ENCODE peak calls at places on chromosomes 2 and 18, in five cellular contexts. O, T, Z, X and N are unnamed samples. For H3K27me3, the result is how much of the 10 kb centered on the place peaks cover.

GRCh38 chr2:134359367-134360081 is 105.7 kb downstream of the MGAT5 start:
- DNase-seq in X (no peak), T (no peak), O (no peak), Z (peak), N (no peak)

GRCh38 chr18:76491801-76492668 is 3.0 kb downstream of the ZNF516 start:
- DNase-seq in Z (no peak), X (peak), T (no peak), O (peak), N (no peak)

GRCh38 chr2:135311268-135311667 is 219.8 kb downstream of the ZRANB3 start:
- DNase-seq in X (no peak), Z (no peak), T (no peak), O (no peak), N (no peak)

GRCh38 chr2:185978634-185979405 is 240.2 kb downstream of the FSIP2 start:
- DNase-seq in X (no peak), O (no peak), T (no peak), Z (no peak), N (no peak)

GRCh38 chr2:233676046-233676445 is 4.3 kb downstream of the UGT1A9 start:
- DNase-seq in X (no peak), O (no peak), T (no peak), Z (no peak), N (no peak)

GRCh38 chr2:224163573-224164307 is 124.7 kb upstream of the SERPINE2 start:
- DNase-seq in T (no peak), Z (peak), X (no peak), O (no peak), N (no peak)

GRCh38 chr2:232981767-232982360 is 31.2 kb downstream of the NGEF start:
- DNase-seq in Z (no peak), T (no peak), O (no peak), X (no peak), N (no peak)

GRCh38 chr2:171210864-171211431 is 50.3 kb upstream of the TLK1 start:
- DNase-seq in Z (peak), X (no peak), O (no peak), T (no peak), N (peak)

GRCh38 chr2:176675557-176676256 is 406.5 kb downstream of the MTX2 start:
- DNase-seq in X (no peak), O (no peak), Z (no peak), T (no peak), N (no peak)

GRCh38 chr2:138125306-138125900 is 161.1 kb downstream of the HNMT start:
- DNase-seq in O (no peak), Z (no peak), T (no peak), X (no peak), N (no peak)

GRCh38 chr18:48866028-48866733 is 84.6 kb downstream of the SMAD7 start:
- DNase-seq in T (no peak), Z (peak), X (no peak), O (no peak), N (no peak)

GRCh38 chr2:217691920-217692666 is 310.7 kb downstream of the TNS1 start:
- DNase-seq in T (peak), O (peak), X (no peak), Z (no peak), N (no peak)

GRCh38 chr2:207897541-207898353 is 127.6 kb downstream of the PLEKHM3 start:
- DNase-seq in Z (no peak), O (peak), X (no peak), T (no peak), N (no peak)

GRCh38 chr2:86393521-86394490 is 47.4 kb upstream of the KDM3A start:
- DNase-seq in X (peak), T (no peak), Z (no peak), O (no peak), N (no peak)

DNA sequence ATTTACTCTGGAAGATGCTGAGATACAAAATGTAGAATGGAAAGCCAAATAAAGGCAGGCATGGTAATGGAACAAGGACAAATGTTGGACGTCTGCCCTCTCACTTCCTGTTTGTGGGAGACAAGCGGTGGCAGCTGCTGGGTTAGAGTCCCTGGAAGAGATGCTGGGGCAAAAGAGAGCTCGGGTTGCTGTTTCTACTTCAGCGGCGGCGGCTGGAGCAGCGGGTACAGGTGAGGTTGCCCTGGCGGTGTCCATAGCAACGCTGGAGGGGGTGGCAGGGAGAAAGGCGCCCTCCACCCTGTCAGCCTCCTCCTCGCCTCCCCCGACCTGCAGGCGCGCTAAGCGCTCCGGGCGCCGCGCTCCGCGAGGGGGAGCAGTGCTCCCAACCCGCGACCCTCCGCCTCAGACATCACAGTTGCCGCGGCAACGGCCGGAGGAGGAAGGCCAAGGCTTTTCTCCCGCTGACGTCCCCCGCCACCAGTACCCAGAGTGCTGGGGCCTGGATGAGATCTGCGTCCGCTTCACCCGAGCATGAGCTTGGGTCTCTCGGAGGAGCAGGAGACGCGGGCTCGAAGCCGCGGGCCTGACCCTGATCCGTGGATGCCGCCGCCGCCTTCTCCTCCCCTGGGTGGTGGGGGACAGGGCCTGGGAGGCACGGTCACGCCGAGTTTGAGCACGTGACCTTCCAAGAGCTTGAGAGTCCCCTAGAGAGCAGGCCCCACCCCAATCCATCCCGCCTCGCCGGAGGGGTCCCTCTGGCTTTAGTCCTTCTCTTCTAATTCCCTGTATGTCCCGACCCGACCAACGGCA is 65.6 kb downstream of the NOL4 start:
- DNase-seq in Z (no peak), X (peak), T (no peak), O (peak), N (no peak)
- H3K27ac ChIP-seq in Z (no peak), X (no peak), T (no peak), O (no peak), N (no peak)

DNA sequence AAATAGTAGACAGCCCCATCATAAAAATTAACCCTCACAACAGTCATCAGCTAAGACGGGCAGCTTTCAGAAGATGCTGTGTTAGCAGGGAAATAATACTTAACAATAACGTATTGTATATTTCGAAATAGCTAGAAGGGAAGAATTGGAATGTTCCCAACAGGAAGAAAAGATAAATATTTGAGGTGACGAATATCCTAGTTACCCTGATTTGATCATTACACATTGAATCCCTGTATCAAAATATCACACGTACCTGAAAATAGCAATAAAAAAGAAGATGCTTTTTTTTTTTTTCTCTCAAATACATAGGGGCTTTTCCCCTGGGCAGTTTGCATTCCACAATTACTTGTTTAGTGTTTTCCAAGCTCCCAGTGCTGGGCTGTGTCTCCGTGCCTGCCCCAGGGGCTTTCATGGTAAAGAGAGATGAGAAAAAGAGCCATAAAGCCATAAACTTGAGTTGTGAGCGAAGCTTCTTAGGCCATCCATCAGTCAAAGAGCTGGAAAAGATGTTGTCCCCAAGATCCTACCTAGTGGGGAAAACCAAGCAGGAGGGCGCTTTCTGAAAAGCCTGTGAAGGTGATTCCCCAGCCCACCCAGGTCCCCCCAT is 183.1 kb upstream of the REV1 start:
- DNase-seq in X (no peak), T (no peak), O (no peak), Z (no peak), N (no peak)
- H3K27me3 ChIP-seq in X (under half), T (under half), O (under half), Z (under half), N (under half)

DNA sequence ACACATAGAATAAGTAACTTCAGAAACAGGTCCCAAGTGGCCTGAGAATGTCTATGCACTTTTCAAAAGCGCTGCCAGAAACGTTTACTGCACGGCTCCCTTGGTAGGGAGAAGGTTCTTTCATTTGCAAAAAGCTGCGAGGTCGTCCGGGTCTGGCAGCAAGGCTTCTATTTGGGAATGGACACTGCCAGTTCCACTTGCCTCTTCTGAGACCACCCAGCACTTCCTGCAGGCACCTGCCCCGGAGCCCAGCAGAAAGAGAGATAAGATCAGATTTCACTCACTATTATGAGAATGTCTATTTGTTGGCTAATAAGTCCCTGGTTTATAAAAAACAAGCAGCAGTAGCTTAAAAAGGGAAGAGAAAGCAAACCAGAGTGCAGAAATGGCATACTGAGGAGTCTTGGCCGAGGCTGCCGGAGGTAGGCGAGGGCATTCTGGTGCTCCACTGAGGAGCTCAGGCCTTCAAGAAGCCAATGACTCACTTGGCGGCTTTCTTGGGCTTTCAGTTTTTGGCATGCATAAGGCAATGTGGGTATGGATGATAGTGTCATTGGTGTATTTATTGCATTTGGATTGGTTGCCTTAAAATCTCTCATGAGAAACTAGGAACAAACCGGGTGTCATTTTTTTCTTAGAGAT is 119.4 kb upstream of the ARL5A start:
- DNase-seq in X (no peak), T (peak), O (no peak), Z (no peak), N (no peak)
- H3K4me3 ChIP-seq in X (no peak), T (peak), O (no peak), Z (no peak), N (no peak)

GRCh38 chr2:160208662-160209229 is 8.7 kb upstream of the ITGB6 start:
- DNase-seq in O (no peak), T (no peak), X (no peak), Z (no peak), N (no peak)

GRCh38 chr2:160210599-160211138 is 10.6 kb upstream of the ITGB6 start:
- DNase-seq in O (peak), T (no peak), Z (no peak), X (peak), N (peak)

GRCh38 chr2:160209457-160209856 is 9.4 kb upstream of the ITGB6 start:
- DNase-seq in O (no peak), X (no peak), Z (peak), T (no peak), N (no peak)

GRCh38 chr2:160214461-160215055 is 14.5 kb upstream of the ITGB6 start:
- DNase-seq in T (no peak), O (no peak), Z (peak), X (no peak), N (no peak)

GRCh38 chr2:160213511-160213910 is 13.4 kb upstream of the ITGB6 start:
- DNase-seq in X (no peak), T (no peak), O (no peak), Z (no peak), N (no peak)
- H3K27ac ChIP-seq in X (no peak), T (no peak), O (no peak), Z (no peak), N (no peak)

DNA sequence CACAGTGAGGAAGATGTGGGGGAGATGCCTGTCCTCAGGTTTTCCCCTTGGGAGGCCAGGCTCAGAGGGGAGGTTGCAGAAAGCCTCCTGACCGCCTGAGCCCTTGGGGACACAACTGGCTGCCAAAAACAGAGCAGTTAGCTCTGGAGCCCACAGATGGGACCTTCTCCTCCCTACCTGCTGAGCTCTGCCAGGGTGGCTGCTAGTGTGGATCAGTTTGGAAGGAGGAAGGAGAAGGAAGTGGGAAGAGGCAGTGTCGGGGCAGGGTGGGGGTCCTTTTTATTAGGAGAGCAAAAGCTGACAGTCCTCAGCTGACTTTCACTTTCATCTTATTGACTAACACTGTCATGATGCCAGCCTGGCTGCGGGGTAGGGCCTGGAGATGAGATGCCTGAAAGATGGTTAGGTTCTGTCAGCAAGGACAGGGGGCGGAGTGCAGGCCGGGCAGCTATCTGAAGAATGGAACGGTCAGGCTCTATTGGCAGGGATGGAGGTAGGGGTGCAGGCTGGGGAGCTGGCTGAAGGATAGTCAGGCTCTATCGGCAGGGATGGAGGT is 188.5 kb upstream of the HDAC4 start:
- DNase-seq in T (no peak), X (no peak), Z (no peak), O (peak), N (no peak)
- H3K27me3 ChIP-seq in T (under half), X (under half), Z (under half), O (under half), N (under half)

GRCh38 chr2:240997141-240997855 is 1.1 kb upstream of the SNED1 start:
- DNase-seq in X (no peak), Z (no peak), T (no peak), O (peak), N (no peak)
- H3K4me3 ChIP-seq in X (no peak), Z (no peak), T (peak), O (no peak), N (no peak)

GRCh38 chr2:65392609-65393008 is 39.8 kb downstream of the SPRED2 start:
- DNase-seq in Z (no peak), O (no peak), X (no peak), T (no peak), N (no peak)
- H3K27ac ChIP-seq in Z (no peak), O (no peak), X (no peak), T (no peak), N (no peak)